ENCODE peak calls at places on chromosomes 3 and 15, in ten cellular contexts. A, O, B, V, D, I, J, X, R and E are unnamed samples.

GRCh38 chr15:63493451-63493850 is 10.9 kb upstream of the USP3 start:
- DNase-seq in A (no peak), O (no peak), B (no peak), V (no peak), D (no peak), I (no peak), J (no peak), X (no peak), R (no peak), E (no peak)

GRCh38 chr15:80563372-80563997 is 131.6 kb upstream of the ABHD17C start:
- DNase-seq in A (no peak), O (no peak), B (no peak), V (no peak), D (no peak), I (no peak), J (no peak), X (no peak), R (no peak), E (no peak)

GRCh38 chr3:38597502-38598060 is 51.9 kb downstream of the SCN5A start:
- DNase-seq in A (no peak), O (no peak), B (no peak), V (no peak), D (no peak), I (no peak), J (no peak), X (no peak), R (no peak), E (no peak)

GRCh38 chr3:39127907-39128303 is 20.4 kb downstream of the TTC21A start:
- DNase-seq in A (no peak), O (no peak), B (no peak), V (no peak), D (no peak), I (no peak), J (no peak), X (no peak), R (no peak), E (no peak)

GRCh38 chr3:151439652-151440125 is 21.2 kb downstream of the IGSF10 start:
- DNase-seq in A (no peak), O (peak; percentile 27), B (peak; percentile 34), V (peak; percentile 61), D (no peak), I (no peak), J (no peak), X (no peak), R (peak; percentile 10), E (no peak)

GRCh38 chr15:62119224-62119925 is 45.7 kb downstream of the C2CD4B start:
- DNase-seq in A (no peak), O (no peak), B (peak; percentile 54), V (peak; percentile 20), D (no peak), I (peak; percentile 20), J (no peak), X (peak; percentile 8), R (no peak), E (no peak)

GRCh38 chr3:57151021-57151449 is 14.1 kb downstream of the IL17RD start:
- DNase-seq in A (no peak), O (no peak), B (no peak), V (no peak), D (no peak), I (no peak), J (no peak), X (no peak), R (no peak), E (no peak)

GRCh38 chr3:150035400-150035799 is 64.7 kb upstream of the PFN2 start:
- DNase-seq in A (no peak), O (no peak), B (no peak), V (no peak), D (no peak), I (no peak), J (no peak), X (no peak), R (no peak), E (no peak)

GRCh38 chr15:58387130-58387529 is 44.7 kb upstream of the LIPC start:
- DNase-seq in A (no peak), O (no peak), B (no peak), V (no peak), D (no peak), I (no peak), J (no peak), X (no peak), R (no peak), E (no peak)

GRCh38 chr3:157754415-157754814 is 251.2 kb upstream of the VEPH1 start:
- DNase-seq in A (no peak), O (no peak), B (no peak), V (peak; percentile 34), D (no peak), I (no peak), J (no peak), X (no peak), R (no peak), E (no peak)

GRCh38 chr15:56261854-56262509 is 18.3 kb upstream of the RFX7 start:
- DNase-seq in A (no peak), O (no peak), B (peak; percentile 20), V (no peak), D (no peak), I (no peak), J (peak; percentile 69), X (no peak), R (no peak), E (no peak)

GRCh38 chr15:49674370-49674769 is 53.5 kb downstream of the DTWD1 start:
- DNase-seq in A (no peak), O (no peak), B (no peak), V (no peak), D (no peak), I (no peak), J (no peak), X (no peak), R (no peak), E (no peak)

GRCh38 chr3:107797586-107797985 is 274.8 kb downstream of the BBX start:
- DNase-seq in A (no peak), O (no peak), B (no peak), V (no peak), D (no peak), I (no peak), J (no peak), X (no peak), R (no peak), E (no peak)

GRCh38 chr3:114293846-114294245 is at the start of gene TIGIT:
- DNase-seq in A (no peak), O (no peak), B (no peak), V (no peak), D (no peak), I (no peak), J (no peak), X (no peak), R (no peak), E (no peak)

GRCh38 chr3:31922962-31923361 is 58.1 kb downstream of the OSBPL10 start:
- DNase-seq in A (no peak), O (no peak), B (no peak), V (no peak), D (no peak), I (no peak), J (no peak), X (no peak), R (no peak), E (no peak)

GRCh38 chr15:73127302-73127936 is 75.2 kb downstream of the NEO1 start:
- DNase-seq in A (no peak), O (peak; percentile 10), B (no peak), V (no peak), D (no peak), I (peak; percentile 9), J (no peak), X (no peak), R (no peak), E (no peak)

GRCh38 chr3:193982258-193982659 is 153.7 kb upstream of the HES1 start:
- DNase-seq in A (no peak), O (no peak), B (peak; percentile 83), V (no peak), D (no peak), I (no peak), J (peak; percentile 88), X (no peak), R (no peak), E (peak; percentile 88)

GRCh38 chr3:130850044-130850797 is 43.7 kb upstream of the ATP2C1 start:
- DNase-seq in A (no peak), O (no peak), B (peak; percentile 45), V (peak; percentile 42), D (no peak), I (peak; percentile 40), J (no peak), X (peak; percentile 27), R (peak; percentile 29), E (no peak)

GRCh38 chr3:88713233-88713691 is 394.2 kb upstream of the EPHA3 start:
- DNase-seq in A (no peak), O (no peak), B (no peak), V (no peak), D (no peak), I (no peak), J (no peak), X (no peak), R (no peak), E (no peak)

GRCh38 chr3:31878231-31878838 is 102.7 kb downstream of the OSBPL10 start:
- DNase-seq in A (no peak), O (no peak), B (no peak), V (no peak), D (no peak), I (no peak), J (no peak), X (no peak), R (no peak), E (no peak)

GRCh38 chr15:92645051-92645631 is 10.4 kb downstream of the FAM174B start:
- DNase-seq in A (no peak), O (no peak), B (no peak), V (no peak), D (no peak), I (no peak), J (no peak), X (no peak), R (no peak), E (peak; percentile 72)

GRCh38 chr3:122167630-122168029 is 15.8 kb upstream of the CASR start:
- DNase-seq in A (no peak), O (no peak), B (no peak), V (no peak), D (no peak), I (no peak), J (no peak), X (no peak), R (no peak), E (no peak)

GRCh38 chr15:31254431-31255175 is 72.0 kb upstream of the KLF13 start:
- DNase-seq in A (no peak), O (no peak), B (peak; percentile 49), V (no peak), D (no peak), I (no peak), J (peak; percentile 56), X (no peak), R (no peak), E (no peak)

GRCh38 chr3:43153189-43154083 is 47.6 kb upstream of the POMGNT2 start:
- DNase-seq in A (no peak), O (no peak), B (peak; percentile 52), V (no peak), D (no peak), I (no peak), J (peak; percentile 65), X (no peak), R (no peak), E (peak; percentile 7)

GRCh38 chr3:13200951-13201350 is 127.7 kb upstream of the IQSEC1 start:
- DNase-seq in A (no peak), O (no peak), B (no peak), V (no peak), D (no peak), I (no peak), J (no peak), X (no peak), R (no peak), E (no peak)

GRCh38 chr3:158539414-158540014 is 31.5 kb upstream of the MLF1 start:
- DNase-seq in A (peak; percentile 2), O (no peak), B (no peak), V (no peak), D (no peak), I (peak; percentile 38), J (no peak), X (peak; percentile 42), R (peak; percentile 6), E (peak; percentile 20)

GRCh38 chr3:72446406-72447058 is 401.7 kb downstream of the SHQ1 start:
- DNase-seq in A (peak; percentile 58), O (no peak), B (peak; percentile 36), V (no peak), D (no peak), I (no peak), J (no peak), X (no peak), R (no peak), E (peak; percentile 31)

GRCh38 chr3:179731544-179731943 is 78.7 kb downstream of the USP13 start:
- DNase-seq in A (no peak), O (no peak), B (no peak), V (no peak), D (no peak), I (no peak), J (no peak), X (no peak), R (no peak), E (no peak)